ENCODE peak calls at places on chromosomes 11 and 22, in nine cellular contexts. I is CD8-positive, alpha-beta T cell; B is fibroblast of villous mesenchyme; S is mucosa of descending colon; N is HL-60; J is mammary epithelial cell; Z is progenitor cell of endocrine pancreas; V is Caco-2; F is cardiac fibroblast. D is an unnamed sample.

GRCh38 chr11:128453444-128454336 is 133.7 kb downstream of the ETS1 start:
- DNase-seq in J (peak), N (no peak), I (no peak), V (no peak), F (peak), Z (no peak), B (peak), S (no peak), D (no peak)

GRCh38 chr11:69640995-69641581 is at the start of gene CCND1:
- DNase-seq in B (peak), F (peak), V (peak), S (peak), I (no peak), N (peak), J (peak), Z (peak), D (peak)

GRCh38 chr11:62401781-62402180 is 17.1 kb upstream of the SCGB1A1 start:
- DNase-seq in N (no peak), Z (no peak), B (no peak), J (no peak), S (peak), F (no peak), I (no peak), V (no peak), D (no peak)

GRCh38 chr11:80443177-80443576 is 1002.3 kb upstream of the TENM4 start:
- DNase-seq in I (no peak), B (peak), V (no peak), J (peak), Z (no peak), F (peak), N (no peak), S (no peak), D (no peak)

GRCh38 chr11:47724041-47724729 is 9.0 kb upstream of the AGBL2 start:
- DNase-seq in V (peak), J (peak), N (peak), I (no peak), B (peak), S (no peak), F (peak), Z (no peak), D (no peak)

GRCh38 chr11:86671386-86672006 is 920 bp downstream of the ME3 start:
- DNase-seq in Z (no peak), I (no peak), J (no peak), F (peak), N (no peak), S (peak), V (peak), B (peak), D (peak)

GRCh38 chr11:70786021-70786665 is 387.8 kb downstream of the CTTN start:
- DNase-seq in N (no peak), S (no peak), I (no peak), Z (no peak), B (no peak), J (no peak), V (no peak), F (no peak), D (no peak)

GRCh38 chr11:119730789-119731386 is 1.9 kb upstream of the NECTIN1 start:
- DNase-seq in I (no peak), B (no peak), J (no peak), Z (no peak), S (no peak), N (no peak), V (no peak), F (no peak), D (no peak)

GRCh38 chr11:69004411-69005182 is 8.4 kb downstream of the MRGPRF start:
- DNase-seq in S (no peak), N (no peak), J (no peak), V (no peak), B (no peak), Z (no peak), I (no peak), F (no peak), D (no peak)

GRCh38 chr11:45313211-45313865 is 27.2 kb upstream of the SYT13 start:
- DNase-seq in Z (no peak), I (no peak), J (no peak), V (no peak), F (no peak), B (no peak), N (no peak), S (no peak), D (no peak)

GRCh38 chr11:11409916-11410315 is 56.9 kb upstream of the CSNK2A3 start:
- DNase-seq in V (no peak), J (no peak), I (no peak), F (no peak), B (no peak), N (no peak), Z (no peak), S (no peak), D (no peak)

GRCh38 chr11:69447786-69448185 is 33.7 kb upstream of the LINC01488 start:
- DNase-seq in F (no peak), N (no peak), S (peak), Z (no peak), V (no peak), J (peak), I (no peak), B (no peak), D (no peak)

GRCh38 chr11:103364687-103365086 is 255.5 kb downstream of the DYNC2H1 start:
- DNase-seq in Z (no peak), N (no peak), I (no peak), J (no peak), F (no peak), S (no peak), V (peak), B (no peak), D (no peak)

GRCh38 chr11:17386331-17387084 is 2.0 kb downstream of the KCNJ11 start:
- DNase-seq in J (no peak), V (peak), F (peak), S (no peak), I (no peak), N (peak), Z (peak), B (peak), D (peak)

GRCh38 chr11:35033011-35033410 is 106.0 kb upstream of the CD44 start:
- DNase-seq in B (no peak), F (no peak), V (no peak), J (no peak), S (no peak), I (no peak), Z (no peak), N (no peak), D (no peak)

GRCh38 chr11:118672865-118673264 is 6.6 kb downstream of the TREH start:
- DNase-seq in B (peak), J (no peak), I (no peak), S (no peak), N (no peak), F (no peak), Z (no peak), V (no peak), D (no peak)

GRCh38 chr11:127000291-127000968 is at the start of gene KIRREL3:
- DNase-seq in J (peak), N (no peak), I (no peak), V (no peak), S (no peak), F (no peak), B (no peak), Z (no peak), D (peak)

GRCh38 chr11:78203184-78203583 is 14.5 kb downstream of the USP35 start:
- DNase-seq in S (no peak), N (peak), J (no peak), I (no peak), Z (no peak), V (no peak), F (no peak), B (peak), D (no peak)

GRCh38 chr11:58730507-58731089 is 1.1 kb downstream of the GLYAT start:
- DNase-seq in F (no peak), S (no peak), V (no peak), Z (no peak), N (no peak), J (no peak), I (no peak), B (no peak), D (no peak)

GRCh38 chr22:27581688-27582087 is 219.9 kb downstream of the MN1 start:
- DNase-seq in S (peak), V (no peak), I (no peak), Z (no peak), F (peak), B (peak), J (no peak), N (no peak), D (no peak)

GRCh38 chr11:27820249-27820648 is 120.0 kb upstream of the BDNF start:
- DNase-seq in V (no peak), N (no peak), Z (no peak), I (no peak), B (no peak), J (no peak), S (no peak), F (peak), D (no peak)

GRCh38 chr11:32586576-32587190 is 3.1 kb downstream of the EIF3M start:
- DNase-seq in S (no peak), V (peak), N (no peak), B (peak), Z (no peak), J (peak), I (no peak), F (peak), D (no peak)
- TF ChIP-seq CTCF in S (no peak), V (peak), N (peak), B (peak), Z (peak), J (peak), I (no peak), F (peak), D (peak)

GRCh38 chr11:838441-839279 is 3.7 kb downstream of the POLR2L start:
- DNase-seq in V (peak), F (peak), S (peak), J (peak), N (no peak), Z (no peak), I (no peak), B (no peak), D (no peak)
- TF ChIP-seq CTCF in V (peak), F (peak), S (no peak), J (no peak), N (no peak), Z (peak), I (no peak), B (peak), D (peak)

GRCh38 chr11:125887373-125888324 is at the start of gene HYLS1:
- DNase-seq in I (peak), F (peak), V (peak), N (peak), B (peak), Z (peak), J (peak), S (peak), D (peak)
- TF ChIP-seq CTCF in I (no peak), F (peak), V (no peak), N (no peak), B (peak), Z (peak), J (no peak), S (no peak), D (peak)

DNA sequence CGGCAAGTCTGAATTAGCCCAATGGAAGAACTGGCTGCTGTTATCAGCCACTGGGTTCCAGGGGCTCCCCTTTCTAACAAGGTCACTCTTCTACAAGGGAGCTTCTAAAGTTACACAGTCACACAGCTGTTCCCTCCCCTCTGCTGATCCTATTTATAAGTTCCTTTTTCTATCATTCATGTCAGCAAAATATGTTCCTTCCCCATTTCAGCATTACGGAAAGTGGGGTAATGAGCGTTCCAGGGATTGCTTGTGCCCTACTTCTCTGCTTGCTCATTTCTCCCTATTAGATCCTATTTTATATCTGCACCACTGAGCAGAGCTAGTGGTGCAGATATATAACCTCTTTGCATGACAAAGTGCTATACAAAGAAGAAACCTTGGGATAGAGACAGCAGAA is 22.7 kb upstream of the PLEKHB1 start:
- DNase-seq in Z (no peak), J (no peak), B (no peak), F (no peak), V (no peak), N (no peak), S (no peak), I (no peak), D (no peak)
- TF ChIP-seq CTCF in Z (no peak), J (no peak), B (no peak), F (no peak), V (no peak), N (no peak), S (no peak), I (no peak), D (no peak)

GRCh38 chr11:819129-819931 is 616 bp downstream of the PNPLA2 start:
- DNase-seq in J (peak), B (peak), N (no peak), V (peak), I (peak), Z (peak), S (peak), F (peak), D (peak)
- TF ChIP-seq CTCF in J (no peak), B (no peak), N (no peak), V (peak), I (no peak), Z (peak), S (peak), F (peak), D (peak)

GRCh38 chr11:130040281-130040940 is 29.3 kb upstream of the APLP2 start:
- DNase-seq in N (no peak), V (no peak), Z (no peak), I (no peak), F (no peak), J (no peak), B (no peak), S (no peak), D (no peak)

GRCh38 chr11:130032931-130033330 is 30.3 kb upstream of the PRDM10 start:
- DNase-seq in I (no peak), J (no peak), F (no peak), V (no peak), N (no peak), Z (no peak), B (no peak), S (no peak), D (no peak)

GRCh38 chr11:130037058-130037457 is 32.6 kb upstream of the APLP2 start:
- DNase-seq in B (peak), S (no peak), V (peak), Z (no peak), J (peak), F (peak), N (no peak), I (no peak), D (no peak)

GRCh38 chr11:130042093-130042591 is 27.6 kb upstream of the APLP2 start:
- DNase-seq in Z (no peak), N (peak), I (no peak), F (peak), B (peak), J (peak), S (no peak), V (no peak), D (no peak)

GRCh38 chr11:130037881-130038601 is 31.7 kb upstream of the APLP2 start:
- DNase-seq in J (peak), F (peak), V (no peak), B (no peak), I (no peak), S (no peak), Z (no peak), N (no peak), D (no peak)
- TF ChIP-seq CTCF in J (no peak), F (no peak), V (no peak), B (no peak), I (no peak), S (no peak), Z (no peak), N (no peak), D (no peak)

DNA sequence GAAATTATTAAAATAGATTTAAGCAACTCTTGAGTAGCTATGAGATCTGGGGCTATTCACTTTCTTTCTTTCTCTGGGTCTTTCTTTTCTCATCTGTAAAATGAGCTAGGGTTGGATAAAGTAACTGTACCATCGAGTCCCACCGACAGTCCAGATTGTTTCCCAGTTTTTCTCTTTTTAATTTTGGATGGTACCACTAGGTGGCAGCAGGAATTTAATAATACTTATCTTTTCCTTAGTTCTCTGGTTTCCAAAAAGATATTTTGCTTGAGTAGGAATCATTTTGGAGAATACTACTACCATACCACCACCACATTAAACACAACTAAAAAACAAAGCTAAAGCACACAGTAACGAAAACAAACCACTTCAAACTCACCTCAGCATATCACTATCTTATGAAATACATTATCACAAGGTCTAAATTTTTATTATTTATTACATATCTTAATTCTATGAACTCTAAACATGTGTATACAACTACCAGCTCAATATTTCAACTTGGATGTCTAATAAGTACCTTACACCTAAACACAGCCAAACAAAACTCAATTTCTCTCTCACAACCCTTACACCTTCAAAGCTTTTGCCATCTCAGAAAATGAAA is 584.0 kb downstream of the KCNA4 start:
- DNase-seq in F (peak), V (peak), N (no peak), S (no peak), Z (no peak), B (peak), J (peak), I (no peak), D (peak)
- TF ChIP-seq CTCF in F (peak), V (peak), N (no peak), S (no peak), Z (peak), B (peak), J (peak), I (no peak), D (peak)

DNA sequence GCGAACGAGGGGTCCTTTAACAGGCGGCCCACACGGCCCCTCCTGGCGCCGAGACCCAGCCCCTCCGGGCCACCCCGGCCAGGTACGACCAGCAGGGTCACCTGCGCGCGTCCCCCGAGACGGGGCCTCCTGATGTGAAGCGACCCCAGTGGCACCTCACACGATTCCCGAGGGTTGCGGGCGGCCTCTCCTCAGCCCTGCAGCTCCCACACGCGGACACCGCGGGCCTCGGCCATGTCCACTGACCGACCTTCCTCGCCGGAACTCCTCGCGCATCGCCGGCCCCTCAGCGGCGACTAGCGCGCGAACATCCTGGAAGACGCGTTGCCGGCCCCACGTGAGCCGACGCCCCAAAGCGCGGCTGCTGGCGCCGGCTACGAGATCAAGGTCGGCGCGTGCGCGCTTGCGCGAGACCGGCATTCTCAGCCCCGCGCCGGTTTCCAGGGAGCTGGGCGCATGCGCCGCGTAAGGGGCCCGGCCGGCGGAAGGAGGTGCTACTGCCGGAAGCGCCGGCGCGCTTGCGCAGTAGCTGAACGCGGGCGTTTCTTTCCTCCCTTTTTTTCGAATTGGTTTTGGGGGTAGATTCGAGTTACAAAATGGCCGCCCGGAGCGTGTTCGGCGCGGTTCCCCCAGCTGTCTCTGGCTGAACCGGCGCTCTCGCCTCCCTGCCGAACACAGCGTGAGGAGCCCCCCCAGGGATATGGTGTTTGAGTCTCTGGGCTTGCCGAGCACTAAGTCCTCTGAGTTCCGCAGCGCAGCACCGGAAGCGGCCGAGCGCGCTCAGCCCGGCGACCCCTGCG is at the start of gene NUP50:
- DNase-seq in V (peak), Z (peak), F (peak), N (peak), B (peak), J (peak), S (peak), I (peak), D (peak)
- TF ChIP-seq CTCF in V (no peak), Z (peak), F (no peak), N (no peak), B (no peak), J (no peak), S (no peak), I (no peak), D (peak)

GRCh38 chr11:36041988-36042606 is 98.2 kb downstream of the LDLRAD3 start:
- DNase-seq in F (peak), Z (no peak), J (no peak), S (no peak), B (peak), I (no peak), N (no peak), V (peak), D (no peak)
- TF ChIP-seq CTCF in F (peak), Z (peak), J (peak), S (no peak), B (peak), I (no peak), N (peak), V (peak), D (peak)

GRCh38 chr11:76686261-76687079 is 15.9 kb upstream of the LRRC32 start:
- DNase-seq in Z (no peak), F (no peak), J (no peak), V (no peak), I (peak), N (no peak), B (no peak), S (peak), D (no peak)
- TF ChIP-seq CTCF in Z (no peak), F (no peak), J (no peak), V (no peak), I (no peak), N (no peak), B (no peak), S (no peak), D (no peak)

D was measured in neural crest cell.